ENCODE peak calls at places on chromosome 1, in eight cellular contexts. One of them, this sample, is unnamed.

GRCh38 chr1:81702903-81703302 is 97.8 kb upstream of the ADGRL2 start:
- DNase-seq in colonic mucosa: no peak
- DNase-seq in CD8-positive, alpha-beta T cell: no peak
- DNase-seq in A549: no peak
- DNase-seq in fibroblast of lung: peak
- DNase-seq in RWPE1: peak
- DNase-seq in lower lobe of right lung: no peak
- DNase-seq in stomach: no peak
- DNase-seq in this sample: peak

GRCh38 chr1:6635910-6636760 is 11.5 kb downstream of the THAP3 start:
- DNase-seq in colonic mucosa: no peak
- DNase-seq in CD8-positive, alpha-beta T cell: no peak
- DNase-seq in A549: no peak
- DNase-seq in fibroblast of lung: no peak
- DNase-seq in RWPE1: no peak
- DNase-seq in lower lobe of right lung: no peak
- DNase-seq in stomach: no peak
- DNase-seq in this sample: no peak

GRCh38 chr1:52914463-52914862 is 7.1 kb downstream of the ECHDC2 start:
- DNase-seq in colonic mucosa: no peak
- DNase-seq in CD8-positive, alpha-beta T cell: no peak
- DNase-seq in A549: no peak
- DNase-seq in fibroblast of lung: no peak
- DNase-seq in RWPE1: no peak
- DNase-seq in lower lobe of right lung: no peak
- DNase-seq in stomach: no peak
- DNase-seq in this sample: no peak

GRCh38 chr1:210792703-210793102 is 341.2 kb downstream of the KCNH1 start:
- DNase-seq in colonic mucosa: no peak
- DNase-seq in CD8-positive, alpha-beta T cell: no peak
- DNase-seq in A549: peak
- DNase-seq in fibroblast of lung: peak
- DNase-seq in RWPE1: peak
- DNase-seq in lower lobe of right lung: no peak
- DNase-seq in stomach: no peak
- DNase-seq in this sample: peak

GRCh38 chr1:29245876-29246275 is 9.6 kb downstream of the PTPRU start:
- DNase-seq in colonic mucosa: no peak
- DNase-seq in CD8-positive, alpha-beta T cell: no peak
- DNase-seq in A549: no peak
- DNase-seq in fibroblast of lung: peak
- DNase-seq in RWPE1: peak
- DNase-seq in lower lobe of right lung: no peak
- DNase-seq in stomach: no peak
- DNase-seq in this sample: no peak

GRCh38 chr1:94329986-94330385 is 88.2 kb upstream of the ABCD3 start:
- DNase-seq in colonic mucosa: no peak
- DNase-seq in CD8-positive, alpha-beta T cell: no peak
- DNase-seq in A549: no peak
- DNase-seq in fibroblast of lung: peak
- DNase-seq in RWPE1: no peak
- DNase-seq in lower lobe of right lung: no peak
- DNase-seq in stomach: no peak
- DNase-seq in this sample: no peak

GRCh38 chr1:186680031-186681012 is at the start of gene PTGS2:
- DNase-seq in colonic mucosa: peak
- DNase-seq in CD8-positive, alpha-beta T cell: no peak
- DNase-seq in A549: peak
- DNase-seq in fibroblast of lung: peak
- DNase-seq in RWPE1: peak
- DNase-seq in lower lobe of right lung: peak
- DNase-seq in stomach: peak
- DNase-seq in this sample: peak

GRCh38 chr1:220695426-220695825 is 5.3 kb downstream of the C1orf115 start:
- DNase-seq in colonic mucosa: no peak
- DNase-seq in CD8-positive, alpha-beta T cell: no peak
- DNase-seq in A549: no peak
- DNase-seq in fibroblast of lung: no peak
- DNase-seq in RWPE1: no peak
- DNase-seq in lower lobe of right lung: no peak
- DNase-seq in stomach: no peak
- DNase-seq in this sample: no peak

GRCh38 chr1:243742814-243743213 is 107.2 kb downstream of the AKT3 start:
- DNase-seq in colonic mucosa: no peak
- DNase-seq in CD8-positive, alpha-beta T cell: no peak
- DNase-seq in A549: no peak
- DNase-seq in fibroblast of lung: peak
- DNase-seq in RWPE1: no peak
- DNase-seq in lower lobe of right lung: no peak
- DNase-seq in stomach: no peak
- DNase-seq in this sample: no peak

GRCh38 chr1:95041491-95042165 is 31.1 kb downstream of the ALG14 start:
- DNase-seq in colonic mucosa: peak
- DNase-seq in CD8-positive, alpha-beta T cell: no peak
- DNase-seq in A549: peak
- DNase-seq in fibroblast of lung: peak
- DNase-seq in RWPE1: peak
- DNase-seq in lower lobe of right lung: no peak
- DNase-seq in stomach: peak
- DNase-seq in this sample: peak

GRCh38 chr1:40818264-40818961 is 34.8 kb downstream of the KCNQ4 start:
- DNase-seq in colonic mucosa: peak
- DNase-seq in CD8-positive, alpha-beta T cell: peak
- DNase-seq in A549: no peak
- DNase-seq in fibroblast of lung: peak
- DNase-seq in RWPE1: peak
- DNase-seq in lower lobe of right lung: peak
- DNase-seq in stomach: peak
- DNase-seq in this sample: no peak

GRCh38 chr1:240189386-240189989 is 97.8 kb downstream of the FMN2 start:
- DNase-seq in colonic mucosa: peak
- DNase-seq in CD8-positive, alpha-beta T cell: peak
- DNase-seq in A549: peak
- DNase-seq in fibroblast of lung: peak
- DNase-seq in RWPE1: peak
- DNase-seq in lower lobe of right lung: no peak
- DNase-seq in stomach: no peak
- DNase-seq in this sample: no peak

GRCh38 chr1:63821650-63822049 is 47.8 kb downstream of the ROR1 start:
- DNase-seq in colonic mucosa: no peak
- DNase-seq in CD8-positive, alpha-beta T cell: no peak
- DNase-seq in A549: no peak
- DNase-seq in fibroblast of lung: peak
- DNase-seq in RWPE1: no peak
- DNase-seq in lower lobe of right lung: no peak
- DNase-seq in stomach: no peak
- DNase-seq in this sample: no peak

GRCh38 chr1:147600119-147601111 is 59.1 kb downstream of the BCL9 start:
- DNase-seq in colonic mucosa: no peak
- DNase-seq in CD8-positive, alpha-beta T cell: no peak
- DNase-seq in A549: peak
- DNase-seq in fibroblast of lung: peak
- DNase-seq in RWPE1: peak
- DNase-seq in lower lobe of right lung: no peak
- DNase-seq in stomach: no peak
- DNase-seq in this sample: no peak

GRCh38 chr1:147597010-147597409 is 55.7 kb downstream of the BCL9 start:
- DNase-seq in colonic mucosa: no peak
- DNase-seq in CD8-positive, alpha-beta T cell: no peak
- DNase-seq in A549: no peak
- DNase-seq in fibroblast of lung: no peak
- DNase-seq in RWPE1: no peak
- DNase-seq in lower lobe of right lung: no peak
- DNase-seq in stomach: no peak
- DNase-seq in this sample: no peak

GRCh38 chr1:147599362-147600118 is 58.2 kb downstream of the BCL9 start:
- DNase-seq in colonic mucosa: peak
- DNase-seq in CD8-positive, alpha-beta T cell: peak
- DNase-seq in A549: peak
- DNase-seq in fibroblast of lung: peak
- DNase-seq in RWPE1: peak
- DNase-seq in lower lobe of right lung: peak
- DNase-seq in stomach: peak
- DNase-seq in this sample: peak

GRCh38 chr1:147603986-147604385 is 62.7 kb downstream of the BCL9 start:
- DNase-seq in colonic mucosa: no peak
- DNase-seq in CD8-positive, alpha-beta T cell: no peak
- DNase-seq in A549: no peak
- DNase-seq in fibroblast of lung: no peak
- DNase-seq in RWPE1: no peak
- DNase-seq in lower lobe of right lung: no peak
- DNase-seq in stomach: no peak
- DNase-seq in this sample: no peak

GRCh38 chr1:147598631-147599361 is 57.5 kb downstream of the BCL9 start:
- DNase-seq in colonic mucosa: no peak
- DNase-seq in CD8-positive, alpha-beta T cell: peak
- DNase-seq in A549: peak
- DNase-seq in fibroblast of lung: no peak
- DNase-seq in RWPE1: no peak
- DNase-seq in lower lobe of right lung: peak
- DNase-seq in stomach: peak
- DNase-seq in this sample: no peak
- H3K27ac ChIP-seq in colonic mucosa: peak
- H3K27ac ChIP-seq in CD8-positive, alpha-beta T cell: peak
- H3K27ac ChIP-seq in A549: peak
- H3K27ac ChIP-seq in fibroblast of lung: peak
- H3K27ac ChIP-seq in RWPE1: peak
- H3K27ac ChIP-seq in lower lobe of right lung: peak
- H3K27ac ChIP-seq in stomach: peak
- H3K27ac ChIP-seq in this sample: peak

DNA sequence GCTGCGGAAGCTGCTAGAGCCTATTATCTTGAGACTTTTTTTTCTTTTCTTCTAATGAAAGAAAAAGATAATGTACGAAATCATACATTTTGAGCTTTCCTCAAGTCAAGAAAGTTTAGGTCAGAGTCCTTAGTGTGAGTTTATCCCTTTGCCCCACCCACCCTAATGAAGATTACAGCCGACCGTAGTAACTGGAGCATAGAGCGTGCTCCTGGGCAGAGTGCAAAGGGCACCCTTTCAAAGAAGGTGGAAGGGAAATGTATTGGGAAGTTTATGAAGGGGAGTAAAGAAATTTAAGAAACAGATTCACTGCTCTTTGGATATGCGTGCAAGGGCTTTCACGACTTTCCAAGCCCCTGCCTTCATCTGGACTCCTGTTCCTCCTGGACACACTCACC is 17.2 kb downstream of the GNG12 start:
- DNase-seq in colonic mucosa: peak
- DNase-seq in CD8-positive, alpha-beta T cell: no peak
- DNase-seq in A549: no peak
- DNase-seq in fibroblast of lung: no peak
- DNase-seq in RWPE1: no peak
- DNase-seq in lower lobe of right lung: no peak
- DNase-seq in stomach: no peak
- DNase-seq in this sample: no peak
- H3K27ac ChIP-seq in colonic mucosa: peak
- H3K27ac ChIP-seq in CD8-positive, alpha-beta T cell: no peak
- H3K27ac ChIP-seq in A549: peak
- H3K27ac ChIP-seq in fibroblast of lung: no peak
- H3K27ac ChIP-seq in RWPE1: peak
- H3K27ac ChIP-seq in lower lobe of right lung: no peak
- H3K27ac ChIP-seq in stomach: peak
- H3K27ac ChIP-seq in this sample: peak

GRCh38 chr1:230186003-230186863 is 119.2 kb downstream of the GALNT2 start:
- DNase-seq in colonic mucosa: peak
- DNase-seq in CD8-positive, alpha-beta T cell: no peak
- DNase-seq in A549: peak
- DNase-seq in fibroblast of lung: peak
- DNase-seq in RWPE1: peak
- DNase-seq in lower lobe of right lung: peak
- DNase-seq in stomach: peak
- DNase-seq in this sample: peak
- H3K27ac ChIP-seq in colonic mucosa: peak
- H3K27ac ChIP-seq in CD8-positive, alpha-beta T cell: no peak
- H3K27ac ChIP-seq in A549: peak
- H3K27ac ChIP-seq in fibroblast of lung: no peak
- H3K27ac ChIP-seq in RWPE1: peak
- H3K27ac ChIP-seq in lower lobe of right lung: peak
- H3K27ac ChIP-seq in stomach: peak
- H3K27ac ChIP-seq in this sample: no peak

DNA sequence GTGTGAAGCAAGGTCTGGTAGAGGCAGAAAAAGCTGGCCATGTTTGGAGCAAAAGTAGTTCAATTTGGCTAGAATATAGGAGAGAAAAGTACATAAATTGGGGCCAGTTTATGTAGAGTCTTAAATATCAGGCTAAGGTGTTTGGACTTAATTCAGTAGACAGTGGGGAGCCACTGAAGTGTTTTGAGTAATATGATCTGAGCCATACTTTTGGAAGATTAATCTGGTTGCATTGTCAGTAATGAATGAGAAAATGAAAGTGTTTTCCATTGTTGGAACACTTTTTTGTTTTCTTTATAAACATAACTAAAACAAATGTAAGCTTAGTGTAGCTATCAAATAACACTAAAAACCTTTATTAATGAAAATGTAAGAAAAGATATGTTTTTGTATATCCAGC is 42.1 kb downstream of the POU2F1 start:
- DNase-seq in colonic mucosa: no peak
- DNase-seq in CD8-positive, alpha-beta T cell: no peak
- DNase-seq in A549: no peak
- DNase-seq in fibroblast of lung: no peak
- DNase-seq in RWPE1: no peak
- DNase-seq in lower lobe of right lung: no peak
- DNase-seq in stomach: no peak
- DNase-seq in this sample: no peak
- H3K27ac ChIP-seq in colonic mucosa: no peak
- H3K27ac ChIP-seq in CD8-positive, alpha-beta T cell: no peak
- H3K27ac ChIP-seq in A549: no peak
- H3K27ac ChIP-seq in fibroblast of lung: no peak
- H3K27ac ChIP-seq in RWPE1: no peak
- H3K27ac ChIP-seq in lower lobe of right lung: no peak
- H3K27ac ChIP-seq in stomach: no peak
- H3K27ac ChIP-seq in this sample: no peak

DNA sequence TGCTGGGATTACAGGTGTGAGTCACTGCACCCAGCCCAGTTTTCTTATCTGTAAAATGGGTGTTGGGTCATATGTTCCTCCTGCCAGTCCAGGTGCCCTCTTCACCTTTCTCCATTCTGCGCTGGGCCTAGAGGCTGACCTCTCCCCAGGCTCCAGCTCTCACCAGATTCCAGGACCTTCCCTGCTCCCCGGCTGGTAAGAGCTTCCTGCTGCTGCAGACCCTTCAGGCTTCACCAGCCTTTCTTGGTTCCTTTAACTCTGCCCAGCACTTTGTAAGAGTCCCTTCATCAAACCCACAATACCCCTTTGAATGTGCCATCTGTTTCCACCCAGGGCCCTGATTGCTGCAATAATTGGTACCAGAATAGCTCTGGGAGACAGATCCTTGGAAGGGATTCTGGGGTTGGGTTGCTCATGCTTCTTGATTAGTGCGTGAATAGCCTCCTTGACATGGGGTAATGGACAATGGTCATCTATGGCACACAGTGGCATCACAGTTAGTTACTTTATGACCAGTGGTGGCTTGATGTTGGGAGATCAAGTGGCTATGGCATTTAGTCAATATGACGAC is 67.5 kb downstream of the SLC9A1 start:
- DNase-seq in colonic mucosa: no peak
- DNase-seq in CD8-positive, alpha-beta T cell: no peak
- DNase-seq in A549: no peak
- DNase-seq in fibroblast of lung: no peak
- DNase-seq in RWPE1: no peak
- DNase-seq in lower lobe of right lung: no peak
- DNase-seq in stomach: no peak
- DNase-seq in this sample: no peak
- H3K27ac ChIP-seq in colonic mucosa: no peak
- H3K27ac ChIP-seq in CD8-positive, alpha-beta T cell: no peak
- H3K27ac ChIP-seq in A549: no peak
- H3K27ac ChIP-seq in fibroblast of lung: no peak
- H3K27ac ChIP-seq in RWPE1: no peak
- H3K27ac ChIP-seq in lower lobe of right lung: no peak
- H3K27ac ChIP-seq in stomach: no peak
- H3K27ac ChIP-seq in this sample: no peak